ENCODE peak calls at places on chromosomes 1 and 21, in five cellular contexts. W, B, R, A and L are unnamed samples.
A peak's percentile ranks its signal among the peaks of the same experiment; 100 is the strongest.

GRCh38 chr1:22326931-22327330 is 124.7 kb upstream of the ZBTB40 start:
- DNase-seq in W (no peak), B (no peak), R (no peak), A (no peak), L (no peak)

GRCh38 chr1:26537951-26538352 is 8.4 kb downstream of the RPS6KA1 start:
- DNase-seq in W (no peak), B (peak; percentile 95), R (peak; percentile 52), A (peak; percentile 75), L (no peak)

GRCh38 chr1:220233927-220234326 is 38.3 kb downstream of the RAB3GAP2 start:
- DNase-seq in W (no peak), B (no peak), R (no peak), A (no peak), L (no peak)

GRCh38 chr1:214280386-214281029 is 451 bp upstream of the SMYD2 start:
- DNase-seq in W (peak; percentile 68), B (peak; percentile 59), R (peak; percentile 44), A (peak; percentile 47), L (no peak)

GRCh38 chr1:212044851-212045250 is 9.3 kb downstream of the DTL start:
- DNase-seq in W (no peak), B (no peak), R (no peak), A (no peak), L (no peak)

GRCh38 chr1:112435448-112435847 is 39.4 kb downstream of the CTTNBP2NL start:
- DNase-seq in W (no peak), B (no peak), R (no peak), A (no peak), L (no peak)

GRCh38 chr1:152623203-152623844 is 421 bp upstream of the LCE3A start:
- DNase-seq in W (peak; percentile 45), B (peak; percentile 1), R (peak; percentile 3), A (no peak), L (no peak)

GRCh38 chr1:245678866-245679411 is 524.2 kb downstream of the KIF26B start:
- DNase-seq in W (no peak), B (no peak), R (no peak), A (no peak), L (no peak)

GRCh38 chr1:183283286-183283685 is 97.2 kb downstream of the LAMC2 start:
- DNase-seq in W (no peak), B (no peak), R (no peak), A (no peak), L (no peak)

GRCh38 chr1:36962991-36963390 is 71.3 kb downstream of the GRIK3 start:
- DNase-seq in W (no peak), B (no peak), R (no peak), A (no peak), L (no peak)

DNA sequence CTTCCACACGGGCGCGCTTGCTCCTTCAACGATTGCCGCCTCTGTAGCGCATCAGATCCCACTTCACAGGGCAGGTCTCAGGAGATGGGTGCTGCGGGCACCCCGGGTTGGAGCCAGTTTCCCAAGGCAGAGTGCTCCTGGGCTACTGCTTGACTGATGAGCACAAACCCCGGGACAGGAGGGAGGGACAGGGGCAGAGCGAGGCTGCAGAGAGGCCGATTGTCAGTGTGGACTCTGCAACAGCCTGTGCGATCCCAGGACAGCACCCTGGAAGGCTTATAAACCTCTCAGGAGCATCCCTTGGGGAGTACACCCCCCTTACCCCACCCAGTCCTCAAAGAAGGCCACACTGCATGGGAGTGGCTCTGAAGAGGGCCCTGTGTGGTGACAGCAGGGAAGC is 28.0 kb upstream of the BACE2 start:
- DNase-seq in W (no peak), B (no peak), R (no peak), A (no peak), L (no peak)
- TF ChIP-seq CTCF in W (no peak), B (no peak), R (no peak), A (no peak), L (no peak)

DNA sequence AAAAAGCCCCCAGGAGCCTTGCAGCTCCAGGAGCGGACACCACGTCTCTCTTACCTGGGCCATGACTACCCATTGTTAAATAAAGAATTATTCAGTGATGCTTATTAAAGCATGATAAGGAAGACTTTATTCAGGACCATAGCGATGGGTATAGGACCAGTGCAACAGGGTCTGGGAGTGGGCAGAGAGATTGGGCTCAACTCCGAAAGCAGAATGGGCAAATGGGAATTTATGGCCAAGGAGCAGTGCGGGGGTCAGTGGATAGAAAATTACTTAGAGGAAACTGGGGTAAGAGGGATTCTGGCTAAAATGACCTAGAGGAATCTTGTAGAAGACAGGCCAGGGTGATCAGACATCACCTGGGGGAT is 580 bp upstream of the ATP5PO start:
- DNase-seq in W (no peak), B (no peak), R (no peak), A (no peak), L (no peak)
- H3K27ac ChIP-seq in W (peak overlapping the region; percentile 89), B (no peak overlapping the region), R (no peak overlapping the region), A (peak overlapping the region; percentile 78), L (no peak overlapping the region)

GRCh38 chr1:39411526-39411925 is 79.9 kb upstream of the BMP8A start:
- DNase-seq in W (no peak), B (peak; percentile 30), R (no peak), A (no peak), L (no peak)

GRCh38 chr1:39409055-39409816 is 82.2 kb upstream of the BMP8A start:
- DNase-seq in W (peak; percentile 58), B (peak; percentile 47), R (no peak), A (peak; percentile 47), L (no peak)

GRCh38 chr1:39412079-39412478 is 79.4 kb upstream of the BMP8A start:
- DNase-seq in W (no peak), B (no peak), R (no peak), A (no peak), L (no peak)

GRCh38 chr1:39412892-39413291 is 78.5 kb upstream of the BMP8A start:
- DNase-seq in W (no peak), B (no peak), R (no peak), A (no peak), L (no peak)

GRCh38 chr1:39410915-39411436 is 80.5 kb upstream of the BMP8A start:
- DNase-seq in W (peak; percentile 91), B (peak; percentile 89), R (peak; percentile 80), A (peak; percentile 78), L (peak; percentile 73)
- H3K4me3 ChIP-seq in W (peak overlapping the region; percentile 84), B (peak overlapping the region; percentile 92), R (no peak overlapping the region), A (peak overlapping the region; percentile 1), L (no peak overlapping the region)

GRCh38 chr1:221878134-221878533 is 136.2 kb upstream of the DUSP10 start:
- DNase-seq in W (no peak), B (peak; percentile 57), R (no peak), A (no peak), L (no peak)

GRCh38 chr1:221874285-221875003 is 132.6 kb upstream of the DUSP10 start:
- DNase-seq in W (no peak), B (no peak), R (no peak), A (no peak), L (no peak)

GRCh38 chr1:221875004-221875330 is 133.1 kb upstream of the DUSP10 start:
- DNase-seq in W (no peak), B (no peak), R (no peak), A (no peak), L (no peak)

GRCh38 chr1:221880182-221880581 is 138.3 kb upstream of the DUSP10 start:
- DNase-seq in W (no peak), B (peak; percentile 61), R (no peak), A (no peak), L (no peak)

DNA sequence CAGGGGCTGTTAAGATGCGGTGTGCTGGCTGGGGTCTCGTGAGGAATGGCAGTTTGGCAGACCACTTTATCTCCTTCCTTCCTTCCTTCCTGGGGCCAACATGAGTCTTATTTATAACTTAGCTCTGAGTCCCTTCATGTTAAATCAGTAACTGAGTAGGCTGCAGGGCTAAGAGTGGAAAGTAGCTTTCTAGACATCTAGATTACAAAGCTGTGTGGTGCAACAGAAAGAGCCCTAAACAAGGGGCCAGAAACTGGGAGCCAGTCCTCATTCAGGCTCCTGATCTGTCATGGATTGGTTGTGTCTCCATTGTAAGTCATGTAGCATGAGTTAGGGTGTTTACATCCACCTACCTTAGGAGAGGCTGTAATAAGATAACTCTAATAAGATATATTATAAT is 135.5 kb upstream of the DUSP10 start:
- DNase-seq in W (no peak), B (no peak), R (no peak), A (no peak), L (no peak)
- TF ChIP-seq CTCF in W (no peak), B (no peak), R (no peak), A (no peak), L (no peak)

GRCh38 chr1:161304927-161305871 is 4.6 kb downstream of the MPZ start:
- DNase-seq in W (no peak), B (no peak), R (peak; percentile 10), A (no peak), L (no peak)
- H3K27ac ChIP-seq in W (no peak overlapping the region), B (no peak overlapping the region), R (peak overlapping the region; percentile 47), A (peak overlapping the region; percentile 68), L (no peak overlapping the region)

GRCh38 chr1:11533790-11534787 is 55.1 kb downstream of the DISP3 start:
- DNase-seq in W (no peak), B (no peak), R (no peak), A (no peak), L (no peak)
- H3K4me3 ChIP-seq in W (no peak overlapping the region), B (no peak overlapping the region), R (no peak overlapping the region), A (no peak overlapping the region), L (no peak overlapping the region)